ENCODE peak calls at places on chromosomes 2 and 18, in five cellular contexts. One of them, this sample, is unnamed.

GRCh38 chr2:105697781-105698449 is 46.8 kb upstream of the NCK2 start:
- DNase-seq in body of pancreas: peak; percentile 55
- DNase-seq in neural progenitor cell: peak; percentile 18
- DNase-seq in psoas muscle: no peak
- DNase-seq in right lobe of liver: no peak
- DNase-seq in this sample: no peak

GRCh38 chr18:22765889-22766288 is 167.2 kb upstream of the RBBP8 start:
- DNase-seq in neural progenitor cell: no peak
- DNase-seq in body of pancreas: no peak
- DNase-seq in right lobe of liver: no peak
- DNase-seq in psoas muscle: no peak
- DNase-seq in this sample: no peak

GRCh38 chr2:46335404-46335965 is 38.3 kb downstream of the EPAS1 start:
- DNase-seq in neural progenitor cell: peak; percentile 57
- DNase-seq in psoas muscle: peak; percentile 34
- DNase-seq in right lobe of liver: no peak
- DNase-seq in body of pancreas: no peak
- DNase-seq in this sample: no peak

GRCh38 chr2:236569593-236569973 is at the start of gene ACKR3:
- DNase-seq in neural progenitor cell: peak; percentile 87
- DNase-seq in body of pancreas: peak; percentile 88
- DNase-seq in psoas muscle: peak; percentile 72
- DNase-seq in right lobe of liver: peak; percentile 74
- DNase-seq in this sample: peak; percentile 21

GRCh38 chr2:220959391-220959802 is 612.7 kb downstream of the EPHA4 start:
- DNase-seq in right lobe of liver: no peak
- DNase-seq in psoas muscle: no peak
- DNase-seq in body of pancreas: no peak
- DNase-seq in neural progenitor cell: no peak
- DNase-seq in this sample: no peak

GRCh38 chr18:22734812-22735627 is 198.1 kb upstream of the RBBP8 start:
- DNase-seq in psoas muscle: peak; percentile 30
- DNase-seq in right lobe of liver: no peak
- DNase-seq in neural progenitor cell: no peak
- DNase-seq in body of pancreas: no peak
- DNase-seq in this sample: no peak

GRCh38 chr2:111662771-111663470 is 221.1 kb downstream of the ANAPC1 start:
- DNase-seq in neural progenitor cell: no peak
- DNase-seq in right lobe of liver: no peak
- DNase-seq in psoas muscle: no peak
- DNase-seq in body of pancreas: no peak
- DNase-seq in this sample: no peak

GRCh38 chr2:217459675-217460405 is 543.0 kb downstream of the TNS1 start:
- DNase-seq in neural progenitor cell: no peak
- DNase-seq in right lobe of liver: no peak
- DNase-seq in psoas muscle: no peak
- DNase-seq in body of pancreas: no peak
- DNase-seq in this sample: no peak

GRCh38 chr2:187615364-187615763 is 61.1 kb upstream of the TFPI start:
- DNase-seq in psoas muscle: no peak
- DNase-seq in right lobe of liver: no peak
- DNase-seq in neural progenitor cell: no peak
- DNase-seq in body of pancreas: no peak
- DNase-seq in this sample: no peak

GRCh38 chr2:229679393-229680125 is 34.8 kb downstream of the DNER start:
- DNase-seq in right lobe of liver: no peak
- DNase-seq in neural progenitor cell: no peak
- DNase-seq in body of pancreas: no peak
- DNase-seq in psoas muscle: no peak
- DNase-seq in this sample: no peak

GRCh38 chr18:26482567-26482966 is 65.8 kb downstream of the KCTD1 start:
- DNase-seq in body of pancreas: no peak
- DNase-seq in right lobe of liver: no peak
- DNase-seq in psoas muscle: no peak
- DNase-seq in neural progenitor cell: peak; percentile 80
- DNase-seq in this sample: no peak

GRCh38 chr2:149490296-149490695 is 97.3 kb downstream of the MMADHC start:
- DNase-seq in psoas muscle: no peak
- DNase-seq in right lobe of liver: no peak
- DNase-seq in neural progenitor cell: no peak
- DNase-seq in body of pancreas: no peak
- DNase-seq in this sample: no peak

GRCh38 chr2:64610456-64610855 is 43.3 kb downstream of the SERTAD2 start:
- DNase-seq in right lobe of liver: no peak
- DNase-seq in neural progenitor cell: no peak
- DNase-seq in psoas muscle: no peak
- DNase-seq in body of pancreas: no peak
- DNase-seq in this sample: no peak
- H3K27me3 ChIP-seq in right lobe of liver: no peaks in the 10 kb centered on the region
- H3K27me3 ChIP-seq in neural progenitor cell: no peaks in the 10 kb centered on the region
- H3K27me3 ChIP-seq in psoas muscle: no peaks in the 10 kb centered on the region
- H3K27me3 ChIP-seq in body of pancreas: no peaks in the 10 kb centered on the region
- H3K27me3 ChIP-seq in this sample: no peaks in the 10 kb centered on the region

GRCh38 chr2:96347395-96347794 is 11.8 kb downstream of the NCAPH start:
- DNase-seq in neural progenitor cell: no peak
- DNase-seq in psoas muscle: no peak
- DNase-seq in body of pancreas: no peak
- DNase-seq in right lobe of liver: no peak
- DNase-seq in this sample: no peak
- H3K36me3 ChIP-seq in neural progenitor cell: peaks cover 9% of the 10 kb centered on the region
- H3K36me3 ChIP-seq in psoas muscle: no peaks in the 10 kb centered on the region
- H3K36me3 ChIP-seq in body of pancreas: no peaks in the 10 kb centered on the region
- H3K36me3 ChIP-seq in right lobe of liver: no peaks in the 10 kb centered on the region
- H3K36me3 ChIP-seq in this sample: no peaks in the 10 kb centered on the region

DNA sequence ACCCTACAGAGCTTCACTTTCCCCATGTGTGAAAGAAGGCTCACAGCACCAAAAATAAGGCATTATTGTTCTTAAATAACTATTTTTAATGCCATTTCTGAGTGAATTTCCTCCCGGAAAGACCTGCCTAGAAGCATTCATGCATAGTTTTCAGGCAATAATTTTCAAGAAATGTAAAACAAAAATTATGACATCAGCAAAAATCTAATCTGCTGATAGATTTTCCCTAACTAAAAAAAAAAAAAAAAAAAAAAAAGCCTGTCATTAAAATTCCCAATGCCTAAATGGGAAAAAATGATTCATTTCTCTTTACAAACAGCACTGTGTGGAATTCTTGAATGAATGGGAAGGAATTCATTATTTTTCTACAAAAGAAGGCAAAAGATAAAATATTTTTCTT is 35.4 kb downstream of the ABCB11 start:
- DNase-seq in body of pancreas: no peak
- DNase-seq in right lobe of liver: no peak
- DNase-seq in neural progenitor cell: no peak
- DNase-seq in psoas muscle: no peak
- DNase-seq in this sample: no peak
- TF ChIP-seq CTCF in body of pancreas: no peak
- TF ChIP-seq CTCF in right lobe of liver: no peak
- TF ChIP-seq CTCF in neural progenitor cell: no peak
- TF ChIP-seq CTCF in psoas muscle: no peak
- TF ChIP-seq CTCF in this sample: no peak

GRCh38 chr18:37487400-37487831 is 78.2 kb downstream of the CELF4 start:
- DNase-seq in psoas muscle: no peak
- DNase-seq in neural progenitor cell: no peak
- DNase-seq in right lobe of liver: no peak
- DNase-seq in body of pancreas: no peak
- DNase-seq in this sample: no peak
- H3K27me3 ChIP-seq in psoas muscle: peaks cover 76% of the 10 kb centered on the region
- H3K27me3 ChIP-seq in neural progenitor cell: peaks cover 60% of the 10 kb centered on the region
- H3K27me3 ChIP-seq in right lobe of liver: no peaks in the 10 kb centered on the region
- H3K27me3 ChIP-seq in body of pancreas: no peaks in the 10 kb centered on the region
- H3K27me3 ChIP-seq in this sample: peaks cover 49% of the 10 kb centered on the region

GRCh38 chr2:190990132-190990531 is 23.8 kb downstream of the STAT1 start:
- DNase-seq in psoas muscle: no peak
- DNase-seq in body of pancreas: no peak
- DNase-seq in neural progenitor cell: no peak
- DNase-seq in right lobe of liver: no peak
- DNase-seq in this sample: no peak
- H3K36me3 ChIP-seq in psoas muscle: peaks cover 20% of the 10 kb centered on the region
- H3K36me3 ChIP-seq in body of pancreas: peaks cover 16% of the 10 kb centered on the region
- H3K36me3 ChIP-seq in neural progenitor cell: peaks cover 6% of the 10 kb centered on the region
- H3K36me3 ChIP-seq in right lobe of liver: peaks cover 18% of the 10 kb centered on the region
- H3K36me3 ChIP-seq in this sample: peaks cover 5% of the 10 kb centered on the region

GRCh38 chr2:239048771-239049170 is 200.9 kb downstream of the TWIST2 start:
- DNase-seq in psoas muscle: no peak
- DNase-seq in right lobe of liver: no peak
- DNase-seq in body of pancreas: no peak
- DNase-seq in neural progenitor cell: no peak
- DNase-seq in this sample: no peak

GRCh38 chr2:239052046-239052445 is 204.2 kb downstream of the TWIST2 start:
- DNase-seq in body of pancreas: no peak
- DNase-seq in neural progenitor cell: no peak
- DNase-seq in right lobe of liver: no peak
- DNase-seq in psoas muscle: no peak
- DNase-seq in this sample: no peak

GRCh38 chr2:239049421-239050251 is 201.8 kb downstream of the TWIST2 start:
- DNase-seq in right lobe of liver: peak; percentile 21
- DNase-seq in psoas muscle: no peak
- DNase-seq in neural progenitor cell: no peak
- DNase-seq in body of pancreas: no peak
- DNase-seq in this sample: no peak

GRCh38 chr2:239047861-239048260 is 200.0 kb downstream of the TWIST2 start:
- DNase-seq in neural progenitor cell: no peak
- DNase-seq in body of pancreas: no peak
- DNase-seq in psoas muscle: no peak
- DNase-seq in right lobe of liver: no peak
- DNase-seq in this sample: no peak

GRCh38 chr2:239050252-239050649 is 202.4 kb downstream of the TWIST2 start:
- DNase-seq in neural progenitor cell: no peak
- DNase-seq in body of pancreas: no peak
- DNase-seq in right lobe of liver: no peak
- DNase-seq in psoas muscle: no peak
- DNase-seq in this sample: no peak
- TF ChIP-seq CTCF in neural progenitor cell: no peak
- TF ChIP-seq CTCF in body of pancreas: no peak
- TF ChIP-seq CTCF in right lobe of liver: no peak
- TF ChIP-seq CTCF in psoas muscle: no peak
- TF ChIP-seq CTCF in this sample: no peak

This sample was measured in kidney epithelial cell.